ENCODE peak calls at places on chromosomes 13 and 19, in four cellular contexts. V is uterus, P is HAP-1, E is left ventricle myocardium inferior. L is an unnamed sample.

GRCh38 chr13:113216165-113217056 is 7.0 kb downstream of the CUL4A start:
- DNase-seq in E (peak; percentile 47), V (no peak), P (peak; percentile 75), L (no peak)

GRCh38 chr13:80139196-80139595 is 201.7 kb downstream of the SPRY2 start:
- DNase-seq in P (no peak), E (no peak), V (no peak), L (no peak)

GRCh38 chr13:52665325-52665724 is 12.7 kb downstream of the SUGT1 start:
- DNase-seq in E (no peak), P (no peak), V (no peak), L (peak; percentile 22)

GRCh38 chr13:111493468-111493867 is 173.0 kb downstream of the TEX29 start:
- DNase-seq in E (no peak), P (no peak), V (peak; percentile 0), L (no peak)

GRCh38 chr13:34338102-34338501 is 520.2 kb downstream of the RFC3 start:
- DNase-seq in P (no peak), E (no peak), V (no peak), L (no peak)

GRCh38 chr19:7083076-7083956 is 13.8 kb downstream of the ZNF557 start:
- DNase-seq in P (no peak), V (no peak), E (no peak), L (peak; percentile 52)

GRCh38 chr19:5961969-5962945 is 15.7 kb downstream of the RANBP3 start:
- DNase-seq in E (peak; percentile 43), V (no peak), P (no peak), L (no peak)

GRCh38 chr19:56086671-56087430 is 34.2 kb downstream of the ZNF787 start:
- DNase-seq in E (no peak), P (no peak), V (no peak), L (no peak)

GRCh38 chr19:49430678-49431329 is 5.6 kb downstream of the GFY start:
- DNase-seq in V (no peak), E (no peak), P (no peak), L (no peak)

GRCh38 chr13:30043631-30043925 is 193.2 kb upstream of the UBL3 start:
- DNase-seq in V (no peak), P (no peak), E (no peak), L (peak; percentile 19)

GRCh38 chr19:35755550-35756371 is 1.1 kb downstream of the HSPB6 start:
- DNase-seq in P (no peak), V (peak; percentile 97), E (peak; percentile 90), L (no peak)

GRCh38 chr13:113927661-113928581 is 46.0 kb downstream of the C13orf46 start:
- DNase-seq in E (peak; percentile 53), P (no peak), V (peak; percentile 83), L (no peak)

GRCh38 chr13:24982333-24982999 is 113.5 kb upstream of the PABPC3 start:
- DNase-seq in E (peak; percentile 39), P (no peak), V (no peak), L (no peak)

GRCh38 chr19:40279761-40280607 is 5.2 kb downstream of the AKT2 start:
- DNase-seq in P (no peak), V (no peak), E (no peak), L (peak; percentile 26)

GRCh38 chr19:1206063-1206732 is 620 bp downstream of the STK11 start:
- DNase-seq in P (no peak), E (no peak), V (no peak), L (no peak)

GRCh38 chr13:33224191-33224590 is 61.4 kb downstream of the STARD13 start:
- DNase-seq in E (no peak), P (no peak), V (no peak), L (no peak)

GRCh38 chr19:46926201-46927071 is 65.6 kb downstream of the ARHGAP35 start:
- DNase-seq in P (peak; percentile 57), E (no peak), V (no peak), L (no peak)

GRCh38 chr19:29952127-29952526 is 10.1 kb downstream of the URI1 start:
- DNase-seq in P (no peak), V (no peak), E (no peak), L (no peak)

GRCh38 chr19:4199699-4200293 is 17.3 kb downstream of the ANKRD24 start:
- DNase-seq in E (no peak), P (no peak), V (no peak), L (no peak)

GRCh38 chr13:98401936-98402335 is 175.0 kb downstream of the STK24 start:
- DNase-seq in E (no peak), V (no peak), P (no peak), L (no peak)

GRCh38 chr19:48511800-48512503 is at the start of gene LMTK3:
- DNase-seq in P (no peak), V (no peak), E (no peak), L (peak; percentile 72)

GRCh38 chr19:31054430-31054829 is 294.8 kb downstream of the TSHZ3 start:
- DNase-seq in P (peak; percentile 21), E (peak; percentile 28), V (no peak), L (no peak)

GRCh38 chr13:31894931-31895330 is 136.6 kb upstream of the FRY start:
- DNase-seq in E (no peak), P (peak; percentile 94), V (no peak), L (no peak)

GRCh38 chr19:30214651-30215051 is 157.5 kb upstream of the ZNF536 start:
- DNase-seq in V (no peak), E (no peak), P (no peak), L (peak; percentile 40)

GRCh38 chr19:32558607-32559228 is 22.3 kb upstream of the PDCD5 start:
- DNase-seq in V (no peak), P (no peak), E (no peak), L (no peak)

GRCh38 chr13:63864171-63864902 is 2448.7 kb upstream of the PCDH20 start:
- DNase-seq in V (no peak), P (no peak), E (no peak), L (no peak)

GRCh38 chr13:109246001-109246400 is 540.4 kb downstream of the IRS2 start:
- DNase-seq in E (no peak), V (no peak), P (no peak), L (no peak)

GRCh38 chr19:50377051-50377441 is 789 bp downstream of the NR1H2 start:
- DNase-seq in V (peak; percentile 51), P (peak; percentile 29), E (no peak), L (no peak)

DNA sequence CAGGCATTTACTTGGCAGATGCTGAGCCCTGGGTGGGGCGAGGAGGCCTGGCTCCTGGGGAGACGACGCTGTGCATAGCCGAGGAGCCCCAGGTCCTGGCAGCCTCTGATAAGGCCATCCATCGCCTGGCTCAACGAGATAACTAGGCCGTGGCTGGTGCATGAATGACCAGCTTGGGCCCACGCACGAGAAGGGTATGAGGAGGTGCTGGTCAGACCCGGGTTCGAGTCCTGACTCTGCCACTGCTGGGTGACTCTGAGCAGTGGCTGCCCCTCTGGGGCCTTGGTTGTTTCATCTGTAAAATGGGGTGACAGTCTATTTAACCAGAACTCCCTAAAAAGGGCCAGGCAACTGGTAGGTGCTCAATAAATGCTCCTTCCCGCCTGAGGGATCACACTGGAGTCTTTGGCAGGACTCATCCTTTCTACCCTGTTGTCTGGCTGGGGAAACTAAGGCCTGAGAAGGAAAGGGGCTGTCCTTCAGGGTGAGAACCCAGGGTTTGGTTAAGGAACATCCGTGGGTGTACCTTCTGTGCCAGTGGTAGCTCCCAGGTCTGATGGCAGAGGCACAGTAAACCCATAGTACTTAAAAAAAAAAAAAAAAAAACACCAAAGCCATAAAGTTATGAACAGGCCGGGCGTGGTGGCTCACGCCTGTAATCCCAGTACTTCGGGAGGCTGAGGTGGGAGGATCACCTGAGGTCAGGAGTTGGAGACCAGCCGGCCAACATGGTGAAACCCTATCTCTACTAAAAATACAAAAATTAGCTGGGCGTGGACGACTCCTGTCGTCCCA is 8.1 kb upstream of the ARRDC2 start:
- DNase-seq in V (no peak), E (no peak), P (no peak), L (no peak)
- H3K4me3 ChIP-seq in V (no peak overlapping the region), E (peak overlapping the region; percentile 82), P (no peak overlapping the region), L (no peak overlapping the region)

GRCh38 chr19:17982430-17982829 is 15.5 kb downstream of the KCNN1 start:
- DNase-seq in E (no peak), P (no peak), V (no peak), L (no peak)
- H3K4me3 ChIP-seq in E (no peak overlapping the region), P (no peak overlapping the region), V (no peak overlapping the region), L (no peak overlapping the region)

GRCh38 chr19:14416743-14417214 is 2.4 kb downstream of the DDX39A start:
- DNase-seq in P (no peak), V (no peak), E (no peak), L (peak; percentile 42)
- H3K4me3 ChIP-seq in P (peak overlapping the region; percentile 95), V (no peak overlapping the region), E (peak overlapping the region; percentile 96), L (peak overlapping the region; percentile 100)

GRCh38 chr13:101916108-101916757 is 463.8 kb downstream of the ITGBL1 start:
- DNase-seq in V (no peak), P (no peak), E (peak; percentile 38), L (no peak)
- H3K4me3 ChIP-seq in V (no peak overlapping the region), P (no peak overlapping the region), E (peak overlapping the region; percentile 67), L (no peak overlapping the region)

GRCh38 chr13:27961227-27962085 is 7.7 kb downstream of the CDX2 start:
- DNase-seq in E (no peak), V (no peak), P (no peak), L (no peak)
- H3K4me3 ChIP-seq in E (peak overlapping the region; percentile 58), V (peak overlapping the region; percentile 16), P (no peak overlapping the region), L (no peak overlapping the region)